ENCODE peak calls at places on chromosomes 7 and 10, in four cellular contexts. L, Q, B and M are unnamed samples.

GRCh38 chr7:108347616-108348015 is 108.6 kb downstream of the NRCAM start:
- DNase-seq in B (peak), Q (peak), L (peak), M (no peak)

GRCh38 chr10:3801558-3802192 is 16.7 kb upstream of the KLF6 start:
- DNase-seq in B (no peak), L (no peak), Q (no peak), M (no peak)

GRCh38 chr10:44557596-44558191 is 172.8 kb upstream of the CXCL12 start:
- DNase-seq in B (no peak), L (no peak), Q (no peak), M (no peak)

GRCh38 chr10:121880842-121881423 is 46.9 kb downstream of the ATE1 start:
- DNase-seq in B (no peak), L (peak), Q (no peak), M (no peak)

GRCh38 chr10:35210961-35211360 is 84.3 kb downstream of the CREM start:
- DNase-seq in B (no peak), L (no peak), Q (no peak), M (no peak)

GRCh38 chr10:60710041-60710440 is 68.2 kb upstream of the CDK1 start:
- DNase-seq in Q (no peak), L (no peak), B (no peak), M (no peak)

GRCh38 chr7:10475940-10476641 is 497.6 kb upstream of the PHF14 start:
- DNase-seq in B (no peak), Q (no peak), L (no peak), M (no peak)

GRCh38 chr7:67019562-67020390 is 23.1 kb downstream of the TYW1 start:
- DNase-seq in L (peak), Q (peak), B (no peak), M (no peak)

GRCh38 chr10:120732643-120733313 is 118.4 kb upstream of the WDR11 start:
- DNase-seq in L (no peak), B (peak), Q (no peak), M (no peak)

GRCh38 chr7:66747385-66748126 is 7.0 kb downstream of the RABGEF1 start:
- DNase-seq in L (peak), Q (no peak), B (no peak), M (no peak)

GRCh38 chr10:63498665-63499064 is 22.5 kb upstream of the REEP3 start:
- DNase-seq in L (no peak), Q (no peak), B (no peak), M (no peak)

GRCh38 chr7:19969859-19970493 is 196.6 kb upstream of the TMEM196 start:
- DNase-seq in B (peak), Q (peak), L (peak), M (peak)

GRCh38 chr7:105794741-105795729 is 81.4 kb downstream of the ATXN7L1 start:
- DNase-seq in B (no peak), L (peak), Q (peak), M (peak)

GRCh38 chr10:1149793-1150637 is 93.8 kb downstream of the WDR37 start:
- DNase-seq in L (peak), Q (no peak), B (no peak), M (peak)

GRCh38 chr10:43127447-43127846 is 10.8 kb upstream of the CSGALNACT2 start:
- DNase-seq in L (no peak), B (no peak), Q (no peak), M (no peak)

GRCh38 chr7:33965116-33965827 is 59.9 kb downstream of the BMPER start:
- DNase-seq in Q (no peak), B (no peak), L (peak), M (no peak)